ENCODE peak calls at places on chromosomes 16 and 17, in six cellular contexts. T is OCI-LY7; B is fibroblast of the conjunctiva; Z is KBM-7; J is stimulated activated CD8-positive, alpha-beta memory T cell treated with anti-CD3 and anti-CD28 coated beads, Interleukin-7, amount 100 ng/mL, for 24 hours; S is GM13977. A is an unnamed sample.

GRCh38 chr17:78669256-78669974 is 92.2 kb upstream of the DNAH17 start:
- DNase-seq in T (no peak), B (no peak), Z (no peak), J (no peak), S (no peak), A (no peak)

GRCh38 chr17:17044846-17045561 is 2.7 kb downstream of the MPRIP start:
- DNase-seq in Z (peak; percentile 92), B (no peak), T (peak; percentile 62), J (no peak), S (no peak), A (no peak)

GRCh38 chr17:34424814-34425490 is 61.9 kb upstream of the CCL1 start:
- DNase-seq in B (no peak), J (no peak), T (peak; percentile 24), Z (no peak), S (no peak), A (no peak)

GRCh38 chr16:88905563-88905962 is 39.1 kb upstream of the PABPN1L start:
- DNase-seq in Z (no peak), B (no peak), T (peak; percentile 60), J (no peak), S (peak; percentile 83), A (no peak)

GRCh38 chr17:67751101-67752074 is 33.7 kb downstream of the NOL11 start:
- DNase-seq in T (no peak), J (no peak), S (no peak), Z (no peak), B (no peak), A (no peak)

GRCh38 chr16:71526111-71526998 is at the start of gene CHST4:
- DNase-seq in S (no peak), T (peak; percentile 62), Z (peak; percentile 33), B (peak; percentile 3), J (no peak), A (peak; percentile 48)

GRCh38 chr16:1740781-1741490 is 30.4 kb downstream of the NME3 start:
- DNase-seq in T (no peak), B (no peak), J (no peak), Z (no peak), S (no peak), A (no peak)

GRCh38 chr16:75364286-75364791 is 69.0 kb downstream of the CFDP1 start:
- DNase-seq in Z (no peak), S (no peak), B (no peak), J (no peak), T (no peak), A (no peak)

GRCh38 chr16:2511128-2511785 is 2.5 kb upstream of the ATP6V0C start:
- DNase-seq in S (no peak), Z (no peak), B (no peak), J (no peak), T (no peak), A (no peak)

GRCh38 chr16:87060026-87060986 is 256.9 kb downstream of the C16orf95 start:
- DNase-seq in S (no peak), T (peak; percentile 35), Z (no peak), J (no peak), B (peak; percentile 39), A (no peak)

GRCh38 chr16:2482181-2483107 is 7.5 kb downstream of the TBC1D24 start:
- DNase-seq in B (peak; percentile 48), T (no peak), Z (no peak), S (no peak), J (no peak), A (no peak)

GRCh38 chr17:82931696-82932060 is 91.9 kb upstream of the ZNF750 start:
- DNase-seq in B (peak; percentile 46), Z (no peak), J (no peak), S (no peak), T (no peak), A (no peak)

GRCh38 chr17:31686495-31686894 is 172.5 kb downstream of the COPRS start:
- DNase-seq in B (no peak), J (no peak), Z (no peak), T (no peak), S (no peak), A (no peak)

GRCh38 chr16:28596840-28597691 is at the start of gene SULT1A2:
- DNase-seq in T (no peak), B (no peak), S (no peak), Z (peak; percentile 81), J (no peak), A (no peak)

A was measured in mesothelial cell of epicardium.